ENCODE peak calls at places on chromosome 18, in ten cellular contexts. P, T, L, K, A, E, M, W, J and Z are unnamed samples.

GRCh38 chr18:53946561-53946960 is 277.9 kb downstream of the MBD2 start:
- DNase-seq in W (peak), J (no peak), K (peak), M (no peak), A (no peak), L (no peak), T (no peak), P (peak), E (peak), Z (no peak)

GRCh38 chr18:23718731-23719130 is 29.5 kb downstream of the LAMA3 start:
- DNase-seq in M (no peak), W (peak), L (no peak), A (no peak), P (no peak), T (no peak), K (no peak), J (no peak), E (no peak), Z (no peak)

GRCh38 chr18:22913861-22914260 is 19.3 kb upstream of the RBBP8 start:
- DNase-seq in T (no peak), E (no peak), L (no peak), K (no peak), J (no peak), A (no peak), W (peak), M (peak), P (peak), Z (no peak)

GRCh38 chr18:21502661-21503060 is 97.8 kb downstream of the ESCO1 start:
- DNase-seq in K (no peak), P (no peak), M (no peak), A (no peak), E (no peak), W (no peak), J (no peak), T (no peak), L (no peak), Z (no peak)

GRCh38 chr18:63850010-63850409 is 37.5 kb upstream of the SERPINB2 start:
- DNase-seq in T (peak), P (peak), L (no peak), K (no peak), W (peak), E (peak), J (no peak), A (peak), M (no peak), Z (no peak)

GRCh38 chr18:49168970-49169619 is 218.3 kb upstream of the SMAD7 start:
- DNase-seq in L (no peak), A (no peak), J (peak), T (peak), E (no peak), P (peak), M (peak), W (peak), K (no peak), Z (peak)

GRCh38 chr18:46264255-46264654 is 160.1 kb downstream of the HAUS1 start:
- DNase-seq in T (no peak), L (no peak), M (no peak), J (no peak), E (peak), W (peak), P (peak), A (peak), K (no peak), Z (no peak)

GRCh38 chr18:811192-812122 is 585 bp downstream of the YES1 start:
- DNase-seq in W (peak), A (peak), E (peak), P (peak), J (no peak), M (peak), T (no peak), L (peak), K (no peak), Z (no peak)

GRCh38 chr18:47260138-47260923 is 8.9 kb upstream of the SKOR2 start:
- DNase-seq in W (peak), J (no peak), E (peak), T (no peak), L (peak), A (peak), K (no peak), P (peak), M (peak), Z (peak)

GRCh38 chr18:59085126-59085794 is 54.4 kb upstream of the SEC11C start:
- DNase-seq in P (no peak), K (no peak), A (no peak), J (no peak), W (no peak), E (no peak), L (no peak), T (peak), M (no peak), Z (peak)

GRCh38 chr18:58866261-58867232 is 1.9 kb downstream of the ZNF532 start:
- DNase-seq in M (no peak), L (no peak), A (peak), E (no peak), K (no peak), J (no peak), W (peak), P (no peak), T (no peak), Z (no peak)

GRCh38 chr18:80197490-80197889 is 49.8 kb downstream of the PARD6G start:
- DNase-seq in M (no peak), L (no peak), W (peak), P (no peak), A (no peak), K (no peak), J (no peak), T (no peak), E (no peak), Z (no peak)

GRCh38 chr18:27378396-27379094 is 193.4 kb upstream of the CHST9 start:
- DNase-seq in W (peak), K (no peak), A (no peak), P (peak), M (no peak), J (no peak), L (peak), E (peak), T (no peak), Z (no peak)

GRCh38 chr18:79246309-79247108 is 149.2 kb upstream of the NFATC1 start:
- DNase-seq in W (peak), M (peak), P (peak), E (peak), J (peak), L (peak), A (peak), K (peak), T (peak), Z (peak)

GRCh38 chr18:57921708-57922107 is 118.6 kb upstream of the ATP8B1 start:
- DNase-seq in T (no peak), L (no peak), P (peak), E (peak), W (peak), M (no peak), K (no peak), A (peak), J (no peak), Z (no peak)

GRCh38 chr18:64208531-64208930 is 59.6 kb upstream of the LINC00305 start:
- DNase-seq in K (no peak), L (no peak), W (no peak), T (no peak), P (no peak), M (no peak), E (no peak), J (no peak), A (no peak), Z (no peak)

GRCh38 chr18:63731215-63731614 is 28.5 kb downstream of the SERPINB11 start:
- DNase-seq in P (no peak), K (no peak), M (no peak), T (no peak), W (peak), A (no peak), L (no peak), E (no peak), J (no peak), Z (no peak)

GRCh38 chr18:13676499-13676898 is 49.9 kb downstream of the FAM210A start:
- DNase-seq in L (no peak), M (no peak), K (no peak), E (no peak), J (no peak), A (no peak), W (no peak), P (no peak), T (no peak), Z (no peak)

GRCh38 chr18:657998-658946 is 819 bp downstream of the TYMS start:
- DNase-seq in A (peak), M (peak), K (peak), P (peak), W (peak), E (peak), L (peak), T (peak), J (peak), Z (peak)

GRCh38 chr18:8501044-8501443 is 108.2 kb upstream of the RAB12 start:
- DNase-seq in M (no peak), L (no peak), A (no peak), K (no peak), J (no peak), P (no peak), E (no peak), W (no peak), T (no peak), Z (no peak)

GRCh38 chr18:34222396-34223163 is 2.1 kb downstream of the NOL4 start:
- DNase-seq in J (no peak), M (no peak), L (no peak), T (no peak), K (no peak), A (peak), P (peak), W (peak), E (no peak), Z (peak)

GRCh38 chr18:48827321-48828200 is 123.2 kb downstream of the SMAD7 start:
- DNase-seq in A (peak), J (no peak), M (no peak), P (no peak), W (no peak), E (peak), K (peak), L (no peak), T (no peak), Z (no peak)

GRCh38 chr18:44589709-44590108 is 91.0 kb upstream of the SETBP1 start:
- DNase-seq in T (no peak), E (peak), W (peak), J (no peak), L (no peak), K (peak), M (no peak), P (peak), A (peak), Z (no peak)

GRCh38 chr18:12060182-12060870 is 33.3 kb upstream of the ANKRD62 start:
- DNase-seq in T (peak), M (no peak), E (no peak), L (no peak), P (no peak), K (no peak), W (no peak), A (no peak), J (no peak), Z (no peak)

GRCh38 chr18:12059334-12060181 is 34.1 kb upstream of the ANKRD62 start:
- DNase-seq in K (no peak), A (no peak), M (no peak), J (no peak), P (no peak), L (no peak), E (no peak), T (peak), W (no peak), Z (no peak)

GRCh38 chr18:12056034-12056883 is 37.4 kb upstream of the ANKRD62 start:
- DNase-seq in L (no peak), T (no peak), A (no peak), E (no peak), M (no peak), J (no peak), W (no peak), P (no peak), K (no peak), Z (no peak)

GRCh38 chr18:12056884-12057402 is 36.7 kb upstream of the ANKRD62 start:
- DNase-seq in K (no peak), T (no peak), E (no peak), W (no peak), L (no peak), M (no peak), J (no peak), P (no peak), A (no peak), Z (no peak)

DNA sequence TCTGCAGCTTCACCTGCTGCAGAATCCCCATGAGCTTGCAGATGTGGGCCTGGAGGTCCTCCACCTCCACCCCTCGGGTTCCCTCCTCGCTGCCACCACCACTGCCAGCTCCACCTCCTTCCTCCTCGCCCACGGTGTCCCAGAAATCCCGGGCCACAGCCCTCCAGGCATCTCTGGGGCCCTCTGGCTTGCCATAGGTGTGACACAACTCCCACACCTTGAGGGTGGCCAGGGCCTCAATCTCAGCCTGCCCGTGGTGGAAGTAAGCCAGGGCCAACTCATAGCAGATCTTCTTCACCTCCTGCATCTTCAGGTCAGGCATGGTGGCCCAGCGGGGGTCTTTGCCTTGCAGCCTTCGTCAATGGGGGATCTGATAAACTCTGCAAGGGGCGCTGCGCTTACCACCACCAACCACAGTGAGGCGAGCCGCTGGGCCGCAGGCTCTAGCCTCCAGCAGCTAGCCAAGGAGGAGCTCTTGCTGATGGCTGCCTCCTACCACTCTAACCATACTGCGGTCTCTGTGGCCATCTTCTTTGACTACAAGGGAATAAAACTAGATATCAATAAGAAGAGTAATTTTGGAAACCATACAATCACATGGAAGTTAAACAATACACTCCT is 36.1 kb upstream of the ANKRD62 start:
- DNase-seq in T (no peak), K (no peak), J (no peak), W (no peak), A (no peak), M (no peak), E (no peak), L (no peak), P (no peak), Z (no peak)
- TF ChIP-seq CTCF in T (peak), K (no peak), J (no peak), W (no peak), A (no peak), M (no peak), E (no peak), L (no peak), P (no peak), Z (no peak)

GRCh38 chr18:75169411-75169810 is 39.5 kb downstream of the PTGR3 start:
- DNase-seq in P (no peak), K (no peak), A (no peak), M (no peak), W (no peak), J (no peak), L (no peak), E (no peak), T (no peak), Z (no peak)
- TF ChIP-seq CTCF in P (no peak), K (no peak), A (no peak), M (no peak), W (no peak), J (no peak), L (no peak), E (no peak), T (no peak), Z (no peak)

GRCh38 chr18:76121049-76121448 is 374.0 kb downstream of the ZNF516 start:
- DNase-seq in W (no peak), M (no peak), P (no peak), E (no peak), J (no peak), K (no peak), L (no peak), T (no peak), A (no peak), Z (no peak)

GRCh38 chr18:76130845-76131244 is 364.2 kb downstream of the ZNF516 start:
- DNase-seq in P (peak), M (no peak), E (no peak), A (peak), J (no peak), T (no peak), K (peak), L (no peak), W (peak), Z (no peak)

GRCh38 chr18:76131738-76132137 is 363.3 kb downstream of the ZNF516 start:
- DNase-seq in K (peak), T (no peak), E (no peak), A (no peak), P (peak), M (no peak), J (no peak), W (peak), L (no peak), Z (no peak)

GRCh38 chr18:76126327-76126726 is 368.7 kb downstream of the ZNF516 start:
- DNase-seq in W (no peak), L (no peak), M (no peak), E (no peak), T (no peak), K (no peak), A (no peak), P (no peak), J (no peak), Z (no peak)
- TF ChIP-seq CTCF in W (no peak), L (no peak), M (no peak), E (no peak), T (no peak), K (peak), A (no peak), P (no peak), J (no peak), Z (no peak)

GRCh38 chr18:69612242-69612641 is 211.6 kb downstream of the DOK6 start:
- DNase-seq in L (no peak), A (no peak), T (no peak), K (no peak), W (no peak), E (no peak), P (no peak), M (no peak), J (no peak), Z (no peak)

GRCh38 chr18:69617888-69618287 is 217.2 kb downstream of the DOK6 start:
- DNase-seq in A (peak), E (peak), P (no peak), T (no peak), J (no peak), L (no peak), W (no peak), M (no peak), K (peak), Z (no peak)

GRCh38 chr18:69616114-69616513 is 215.4 kb downstream of the DOK6 start:
- DNase-seq in E (no peak), M (no peak), W (no peak), P (no peak), L (no peak), A (no peak), K (no peak), T (no peak), J (no peak), Z (no peak)

GRCh38 chr18:69622192-69622591 is 221.5 kb downstream of the DOK6 start:
- DNase-seq in L (no peak), K (no peak), W (no peak), P (no peak), T (no peak), J (no peak), M (no peak), A (no peak), E (no peak), Z (no peak)

GRCh38 chr18:69617408-69617807 is 216.7 kb downstream of the DOK6 start:
- DNase-seq in E (no peak), L (no peak), A (no peak), M (no peak), T (no peak), P (no peak), W (no peak), J (no peak), K (no peak), Z (no peak)
- TF ChIP-seq CTCF in E (no peak), L (no peak), A (no peak), M (no peak), T (no peak), P (no peak), W (no peak), J (no peak), K (no peak), Z (no peak)

GRCh38 chr18:7452331-7452730 is 114.8 kb upstream of the PTPRM start:
- DNase-seq in K (no peak), E (peak), T (peak), M (no peak), W (peak), A (peak), P (peak), J (no peak), L (peak), Z (peak)
- TF ChIP-seq CTCF in K (peak), E (peak), T (peak), M (no peak), W (peak), A (peak), P (peak), J (no peak), L (peak), Z (peak)

GRCh38 chr18:26185267-26185666 is 41.0 kb upstream of the TAF4B start:
- DNase-seq in A (no peak), J (no peak), M (no peak), E (peak), K (no peak), W (peak), T (no peak), P (peak), L (no peak), Z (no peak)
- TF ChIP-seq CTCF in A (no peak), J (peak), M (no peak), E (no peak), K (peak), W (peak), T (peak), P (no peak), L (no peak), Z (no peak)

GRCh38 chr18:12604445-12605007 is 53.4 kb downstream of the SPIRE1 start:
- DNase-seq in J (no peak), P (no peak), T (no peak), E (no peak), M (no peak), L (no peak), W (no peak), K (no peak), A (no peak), Z (no peak)
- TF ChIP-seq CTCF in J (no peak), P (no peak), T (peak), E (peak), M (no peak), L (no peak), W (no peak), K (no peak), A (peak), Z (no peak)

DNA sequence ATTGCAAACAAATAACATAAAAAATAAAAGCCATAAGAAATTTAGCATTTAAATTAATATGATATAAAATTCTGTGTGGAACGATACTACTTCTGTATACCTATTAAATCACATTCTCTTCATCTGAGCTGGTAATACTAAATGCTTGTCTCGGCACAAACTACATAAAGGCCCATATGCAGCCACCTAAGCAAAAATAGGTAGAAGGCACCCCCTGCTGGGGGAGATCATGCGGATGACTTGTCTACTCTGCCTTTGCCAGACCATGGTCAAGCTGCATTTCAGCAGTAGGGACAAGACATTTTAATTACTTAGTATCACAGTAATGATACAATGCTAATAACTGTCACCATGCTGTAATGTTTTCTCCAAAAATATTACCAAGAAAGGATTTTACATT is 108.0 kb downstream of the CDH19 start:
- DNase-seq in P (peak), W (peak), A (peak), L (peak), J (peak), K (no peak), T (peak), E (peak), M (peak), Z (no peak)
- TF ChIP-seq CTCF in P (peak), W (peak), A (peak), L (no peak), J (no peak), K (no peak), T (peak), E (peak), M (peak), Z (peak)

DNA sequence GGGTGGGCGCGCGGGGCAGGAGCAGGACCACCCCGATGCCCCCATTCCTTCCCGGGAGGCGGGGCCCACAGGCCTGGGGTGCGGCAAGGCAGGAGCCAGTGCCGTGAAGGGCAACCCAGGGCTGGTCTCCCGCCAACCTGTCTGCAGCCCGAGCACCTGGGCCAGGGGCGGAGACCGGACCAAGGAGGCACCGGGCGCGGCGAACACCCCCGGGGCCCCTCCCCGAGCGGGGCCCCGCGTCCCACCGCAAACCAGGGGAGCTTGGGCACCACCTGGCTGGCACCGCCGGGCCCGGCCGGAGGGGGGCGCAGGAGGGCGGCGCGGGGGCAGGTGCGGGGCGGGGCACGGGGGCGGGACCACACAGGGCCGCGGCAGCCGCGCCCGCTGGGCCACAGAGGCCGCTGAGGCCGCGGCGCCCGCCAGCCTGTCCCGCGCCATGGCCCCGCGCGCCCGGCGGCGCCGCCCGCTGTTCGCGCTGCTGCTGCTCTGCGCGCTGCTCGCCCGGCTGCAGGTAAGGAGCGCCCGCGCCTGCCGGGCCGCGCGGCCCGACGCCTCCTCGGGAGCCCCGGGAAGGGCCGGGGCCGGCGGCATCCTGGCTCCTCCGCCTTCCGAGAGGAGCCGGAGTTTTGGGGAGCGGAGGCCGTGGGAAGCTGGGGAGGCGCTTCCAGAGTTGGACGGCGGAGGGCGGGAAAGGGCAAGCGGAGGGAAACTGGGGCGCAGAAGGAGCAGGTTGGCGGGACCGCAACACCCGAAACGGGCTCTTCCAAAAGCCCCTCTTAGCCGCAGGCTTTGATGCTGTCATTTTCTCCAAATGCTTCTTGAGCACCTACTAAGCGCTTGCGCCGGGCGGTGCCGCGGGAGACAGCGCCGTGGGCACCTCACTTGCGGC is at the start of gene TNFRSF11A:
- DNase-seq in L (peak), E (no peak), P (no peak), A (peak), J (peak), M (peak), T (no peak), K (no peak), W (peak), Z (peak)
- TF ChIP-seq CTCF in L (no peak), E (peak), P (peak), A (no peak), J (peak), M (peak), T (no peak), K (no peak), W (peak), Z (peak)